ENCODE peak calls at places on chromosomes 3 and 15, in six cellular contexts. E is ELR; V is heart right ventricle; J is activated CD4-positive, alpha-beta T cell treated with anti-CD3 and anti-CD28 coated beads, Interleukin-2, amount 50 U/mL, for 4 hours; L is AG20443; X is EH. I is an unnamed sample.

GRCh38 chr3:186746008-186746407 is 28.8 kb downstream of the KNG1 start:
- DNase-seq in V (no peak), X (peak), L (peak), J (no peak), E (peak), I (peak)

GRCh38 chr15:90002428-90002844 is 1.3 kb downstream of the ZNF710 start:
- DNase-seq in L (peak), X (peak), J (no peak), V (peak), E (peak), I (peak)

GRCh38 chr3:122074621-122075265 is 19.6 kb downstream of the CD86 start:
- DNase-seq in X (no peak), L (no peak), V (peak), E (no peak), J (no peak), I (no peak)

GRCh38 chr3:52270252-52270754 is 8.1 kb downstream of the WDR82 start:
- DNase-seq in L (no peak), X (peak), V (no peak), J (no peak), E (no peak), I (no peak)

GRCh38 chr3:184361932-184362667 is 590 bp downstream of the POLR2H start:
- DNase-seq in V (peak), E (peak), L (peak), X (peak), J (peak), I (peak)

GRCh38 chr3:128736598-128736997 is 10.6 kb downstream of the RAB7A start:
- DNase-seq in E (peak), J (no peak), V (no peak), X (peak), L (peak), I (no peak)

GRCh38 chr3:105967117-105967516 is 98.3 kb upstream of the CBLB start:
- DNase-seq in X (peak), L (peak), J (no peak), E (peak), V (no peak), I (no peak)

GRCh38 chr3:108879915-108880314 is 57.3 kb downstream of the TRAT1 start:
- DNase-seq in J (no peak), L (no peak), E (peak), V (no peak), X (no peak), I (no peak)

GRCh38 chr15:74176262-74177208 is 3.0 kb downstream of the ISLR start:
- DNase-seq in J (no peak), X (no peak), E (no peak), V (no peak), L (no peak), I (no peak)

GRCh38 chr3:4834403-4834866 is 144.8 kb upstream of the BHLHE40 start:
- DNase-seq in L (no peak), J (peak), E (no peak), V (no peak), X (no peak), I (no peak)

GRCh38 chr3:114697441-114697840 is 403.6 kb downstream of the TIGIT start:
- DNase-seq in V (no peak), E (no peak), X (no peak), J (no peak), L (no peak), I (no peak)

GRCh38 chr15:101010781-101011180 is 91.6 kb downstream of the LRRK1 start:
- DNase-seq in E (no peak), J (no peak), L (no peak), V (no peak), X (no peak), I (no peak)

GRCh38 chr3:38171622-38172021 is 6.3 kb downstream of the OXSR1 start:
- DNase-seq in X (no peak), E (no peak), J (no peak), L (no peak), V (no peak), I (no peak)

GRCh38 chr15:60695713-60696522 is 217.0 kb upstream of the ICE2 start:
- DNase-seq in X (no peak), L (no peak), V (no peak), J (peak), E (no peak), I (no peak)

GRCh38 chr15:78624651-78625590 is 4.1 kb upstream of the CHRNA3 start:
- DNase-seq in J (no peak), X (no peak), L (no peak), E (no peak), V (no peak), I (no peak)

GRCh38 chr3:10328460-10329071 is 7.7 kb upstream of the SEC13 start:
- DNase-seq in V (no peak), E (no peak), J (no peak), X (no peak), L (no peak), I (no peak)

GRCh38 chr3:55891106-55891505 is 404.0 kb upstream of the WNT5A start:
- DNase-seq in E (peak), V (no peak), X (peak), J (no peak), L (no peak), I (no peak)

GRCh38 chr3:14487821-14488220 is 52.3 kb downstream of the GRIP2 start:
- DNase-seq in E (no peak), L (no peak), V (no peak), J (no peak), X (no peak), I (no peak)

GRCh38 chr3:101261506-101261905 is 58.9 kb downstream of the IMPG2 start:
- DNase-seq in X (peak), J (no peak), L (peak), E (no peak), V (no peak), I (no peak)

GRCh38 chr15:99561476-99562230 is 4.1 kb upstream of the MEF2A start:
- DNase-seq in X (no peak), E (no peak), J (no peak), V (no peak), L (no peak), I (no peak)

GRCh38 chr3:142215111-142215510 is 10.3 kb downstream of the GK5 start:
- DNase-seq in E (no peak), J (no peak), V (no peak), X (peak), L (no peak), I (no peak)

I was measured in hippocampal formation.